ENCODE peak calls at places on chromosomes 16 and 17, in ten cellular contexts. I, N, J, H, K, R, W, V, D and C are unnamed samples.
A peak's percentile ranks its signal among the peaks of the same experiment; 100 is the strongest.

GRCh38 chr16:86371083-86371803 is 139.1 kb upstream of the FOXF1 start:
- DNase-seq in W (no peak), I (no peak), V (no peak), K (no peak), H (no peak), D (no peak), N (no peak), J (no peak), R (no peak), C (no peak)

GRCh38 chr17:75854881-75855309 is 240 bp downstream of the WBP2 start:
- DNase-seq in R (no peak), J (no peak), V (no peak), D (no peak), N (no peak), W (no peak), I (no peak), K (no peak), H (peak; percentile 83), C (no peak)

GRCh38 chr16:56226840-56227525 is 35.7 kb downstream of the GNAO1 start:
- DNase-seq in W (no peak), V (no peak), K (no peak), I (no peak), R (no peak), H (no peak), D (no peak), J (no peak), N (no peak), C (no peak)

GRCh38 chr16:19008770-19009169 is 25.0 kb downstream of the TMC7 start:
- DNase-seq in J (no peak), N (peak; percentile 18), V (no peak), W (no peak), D (peak; percentile 41), I (no peak), H (no peak), R (peak; percentile 72), K (no peak), C (no peak)

GRCh38 chr17:41004397-41004796 is 4.5 kb downstream of the KRTAP3-1 start:
- DNase-seq in H (no peak), D (no peak), I (no peak), V (peak; percentile 60), W (no peak), N (no peak), J (no peak), K (no peak), R (no peak), C (no peak)

GRCh38 chr16:82782715-82783251 is 156.0 kb downstream of the CDH13 start:
- DNase-seq in N (no peak), K (no peak), D (no peak), R (no peak), H (no peak), W (peak; percentile 83), I (no peak), J (no peak), V (peak; percentile 65), C (no peak)

GRCh38 chr17:16989230-16989952 is 17.5 kb upstream of the TNFRSF13B start:
- DNase-seq in R (no peak), V (peak; percentile 49), H (no peak), D (no peak), K (no peak), I (no peak), N (no peak), W (peak; percentile 56), J (no peak), C (no peak)

GRCh38 chr16:10641953-10642949 is 52.5 kb downstream of the TEKT5 start:
- DNase-seq in V (peak; percentile 85), J (no peak), R (no peak), N (no peak), D (no peak), I (no peak), K (no peak), H (no peak), W (no peak), C (no peak)

GRCh38 chr16:11614587-11615175 is 28.0 kb upstream of the LITAF start:
- DNase-seq in I (no peak), H (no peak), R (no peak), D (no peak), K (no peak), V (peak; percentile 68), N (no peak), J (no peak), W (no peak), C (no peak)

GRCh38 chr16:30434852-30435251 is 5.0 kb upstream of the DCTPP1 start:
- DNase-seq in I (no peak), D (no peak), R (no peak), H (no peak), V (no peak), K (no peak), W (no peak), J (no peak), N (no peak), C (no peak)

GRCh38 chr17:58304735-58305486 is 23.7 kb downstream of the TSPOAP1 start:
- DNase-seq in W (peak; percentile 15), J (peak; percentile 18), R (no peak), V (no peak), K (no peak), D (no peak), I (no peak), H (no peak), N (no peak), C (no peak)

GRCh38 chr17:35313875-35314409 is 59.5 kb downstream of the SLFN11 start:
- DNase-seq in I (peak; percentile 83), J (no peak), N (no peak), D (no peak), R (no peak), H (peak; percentile 6), K (peak; percentile 68), W (no peak), V (no peak), C (no peak)

GRCh38 chr17:49491370-49491769 is 3.7 kb upstream of the NGFR start:
- DNase-seq in K (no peak), I (no peak), H (no peak), D (no peak), R (no peak), J (no peak), V (no peak), W (no peak), N (no peak), C (no peak)

GRCh38 chr17:65231662-65232335 is 94.6 kb downstream of the RGS9 start:
- DNase-seq in D (peak; percentile 67), W (peak; percentile 69), K (no peak), V (peak; percentile 93), H (peak; percentile 77), R (peak; percentile 88), I (no peak), N (peak; percentile 83), J (peak; percentile 37), C (no peak)

GRCh38 chr16:78528265-78528664 is 428.8 kb downstream of the WWOX start:
- DNase-seq in R (no peak), I (no peak), H (no peak), D (no peak), K (no peak), N (no peak), J (no peak), W (no peak), V (no peak), C (no peak)

GRCh38 chr17:31559647-31560501 is 168.4 kb downstream of the RAB11FIP4 start:
- DNase-seq in V (peak; percentile 80), I (peak; percentile 71), J (no peak), D (no peak), K (peak; percentile 74), R (no peak), H (no peak), W (no peak), N (no peak), C (peak; percentile 68)

GRCh38 chr17:31560836-31561235 is 169.4 kb downstream of the RAB11FIP4 start:
- DNase-seq in H (no peak), J (no peak), I (no peak), V (peak; percentile 79), K (no peak), D (no peak), N (no peak), W (no peak), R (no peak), C (no peak)

GRCh38 chr17:31564291-31564690 is 172.8 kb downstream of the RAB11FIP4 start:
- DNase-seq in H (no peak), J (no peak), D (no peak), K (no peak), W (no peak), I (no peak), V (no peak), N (no peak), R (no peak), C (no peak)

GRCh38 chr17:31562447-31562846 is 171.0 kb downstream of the RAB11FIP4 start:
- DNase-seq in H (no peak), K (no peak), I (no peak), W (no peak), R (no peak), N (no peak), J (peak; percentile 52), D (no peak), V (no peak), C (no peak)

GRCh38 chr17:31561469-31562412 is 170.3 kb downstream of the RAB11FIP4 start:
- DNase-seq in I (no peak), N (no peak), J (no peak), W (peak; percentile 60), H (no peak), V (no peak), R (peak; percentile 49), K (no peak), D (peak; percentile 52), C (peak; percentile 70)
- H3K27ac ChIP-seq in I (peak overlapping the region; percentile 95), N (no peak overlapping the region), J (peak overlapping the region; percentile 79), W (peak overlapping the region; percentile 69), H (no peak overlapping the region), V (no peak overlapping the region), R (peak overlapping the region; percentile 61), K (peak overlapping the region; percentile 97), D (peak overlapping the region; percentile 91), C (peak overlapping the region; percentile 98)

GRCh38 chr16:84735846-84736586 is 36.2 kb downstream of the USP10 start:
- DNase-seq in J (peak; percentile 68), V (no peak), I (peak; percentile 46), H (no peak), R (no peak), D (no peak), W (peak; percentile 79), N (peak; percentile 54), K (no peak), C (no peak)
- TF ChIP-seq CTCF in J (no peak), V (peak; percentile 45), I (peak; percentile 13), H (no peak), R (no peak), D (no peak), W (no peak), N (no peak), K (no peak), C (no peak)

DNA sequence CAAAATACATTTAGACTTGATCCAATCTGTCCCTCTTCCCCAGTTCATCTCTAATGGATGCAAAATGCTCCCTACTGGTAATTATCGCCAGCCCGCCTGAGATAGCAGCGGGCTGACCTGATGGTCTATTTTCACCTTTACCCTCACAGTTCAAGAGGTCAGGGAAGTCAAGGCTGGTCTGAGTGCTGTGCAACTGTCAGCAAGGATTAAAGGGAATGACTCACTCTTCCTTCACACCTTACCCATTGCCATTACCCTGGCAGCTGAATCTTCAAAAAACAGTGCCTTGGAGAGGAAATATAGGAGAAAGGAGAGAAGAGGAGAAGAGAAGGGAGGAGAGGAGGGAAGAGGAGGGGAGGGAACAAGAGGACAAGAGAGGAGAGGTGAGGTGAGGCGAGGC is 36.3 kb downstream of the GRB7 start:
- DNase-seq in D (no peak), I (no peak), K (no peak), J (no peak), V (peak; percentile 55), H (no peak), N (no peak), R (no peak), W (no peak), C (no peak)
- H3K4me1 ChIP-seq in D (no peaks in the 10 kb centered on the region), I (peaks cover 12% of the 10 kb centered on the region), K (no peaks in the 10 kb centered on the region), J (no peaks in the 10 kb centered on the region), V (no peaks in the 10 kb centered on the region), H (no peaks in the 10 kb centered on the region), N (peaks cover 6% of the 10 kb centered on the region), R (no peaks in the 10 kb centered on the region), W (no peaks in the 10 kb centered on the region), C (no peaks in the 10 kb centered on the region)

GRCh38 chr17:77163521-77164280 is 22.9 kb downstream of the SEC14L1 start:
- DNase-seq in V (no peak), K (no peak), R (no peak), I (no peak), N (no peak), J (no peak), H (no peak), D (no peak), W (no peak), C (no peak)
- H3K27ac ChIP-seq in V (peak overlapping the region; percentile 70), K (no peak overlapping the region), R (no peak overlapping the region), I (peak overlapping the region; percentile 74), N (peak overlapping the region; percentile 75), J (peak overlapping the region; percentile 3), H (peak overlapping the region; percentile 46), D (no peak overlapping the region), W (peak overlapping the region; percentile 10), C (no peak overlapping the region)